ENCODE peak calls at places on chromosomes 1 and 21, in six cellular contexts. R is GM12878, U is K562, E is HCT116, P is H1, N is WTC11. H is an unnamed sample.

GRCh38 chr21:42406201-42406601 is 2.5 kb downstream of the UBASH3A start:
- DNase-seq in R (no peak), U (no peak), E (no peak), P (no peak), N (no peak), H (no peak)

GRCh38 chr1:90616395-90616794 is 100.7 kb downstream of the BARHL2 start:
- DNase-seq in R (no peak), U (peak; percentile 72), E (peak; percentile 18), P (peak; percentile 69), N (peak; percentile 66), H (peak; percentile 65)

GRCh38 chr21:43370091-43370658 is 56.8 kb downstream of the SIK1 start:
- DNase-seq in R (no peak), U (no peak), E (no peak), P (no peak), N (no peak), H (no peak)

GRCh38 chr1:226512076-226512728 is 36.4 kb upstream of the STUM start:
- DNase-seq in R (no peak), U (no peak), E (no peak), P (no peak), N (no peak), H (no peak)

GRCh38 chr1:18160290-18160942 is 52.8 kb downstream of the IGSF21 start:
- DNase-seq in R (no peak), U (no peak), E (no peak), P (no peak), N (no peak), H (no peak)

GRCh38 chr1:21828506-21829210 is 16.6 kb downstream of the LDLRAD2 start:
- DNase-seq in R (no peak), U (no peak), E (no peak), P (no peak), N (no peak), H (no peak)

GRCh38 chr1:8239306-8240023 is 78.4 kb upstream of the SLC45A1 start:
- DNase-seq in R (no peak), U (no peak), E (no peak), P (peak; percentile 55), N (peak; percentile 58), H (no peak)

GRCh38 chr1:196467230-196467629 is 141.0 kb downstream of the KCNT2 start:
- DNase-seq in R (no peak), U (no peak), E (no peak), P (no peak), N (no peak), H (no peak)

GRCh38 chr1:36436820-36437219 is 13.4 kb downstream of the OSCP1 start:
- DNase-seq in R (no peak), U (no peak), E (peak; percentile 75), P (no peak), N (no peak), H (no peak)

GRCh38 chr1:67060811-67061218 is 6.9 kb upstream of the SLC35D1 start:
- DNase-seq in R (no peak), U (peak; percentile 44), E (peak; percentile 68), P (no peak), N (no peak), H (no peak)

GRCh38 chr1:88935522-88936222 is 44.3 kb upstream of the GTF2B start:
- DNase-seq in R (no peak), U (peak; percentile 50), E (peak; percentile 16), P (no peak), N (no peak), H (peak; percentile 56)

GRCh38 chr1:157363660-157364140 is 188.6 kb downstream of the FCRL5 start:
- DNase-seq in R (peak; percentile 20), U (peak; percentile 39), E (peak; percentile 42), P (peak; percentile 57), N (peak; percentile 47), H (peak; percentile 65)

GRCh38 chr1:212805767-212806166 is 14.1 kb downstream of the TATDN3 start:
- DNase-seq in R (no peak), U (no peak), E (no peak), P (no peak), N (no peak), H (no peak)

GRCh38 chr1:203076031-203076511 is 9.7 kb downstream of the MYOG start:
- DNase-seq in R (no peak), U (peak; percentile 19), E (no peak), P (peak; percentile 72), N (peak; percentile 26), H (no peak)

GRCh38 chr1:32989160-32989894 is 24.7 kb upstream of the RNF19B start:
- DNase-seq in R (no peak), U (peak; percentile 90), E (peak; percentile 63), P (no peak), N (no peak), H (no peak)
- TF ChIP-seq SP1 in R (no peak), U (no peak), E (peak; percentile 60), P (no peak), N (no peak), H (no peak)

DNA sequence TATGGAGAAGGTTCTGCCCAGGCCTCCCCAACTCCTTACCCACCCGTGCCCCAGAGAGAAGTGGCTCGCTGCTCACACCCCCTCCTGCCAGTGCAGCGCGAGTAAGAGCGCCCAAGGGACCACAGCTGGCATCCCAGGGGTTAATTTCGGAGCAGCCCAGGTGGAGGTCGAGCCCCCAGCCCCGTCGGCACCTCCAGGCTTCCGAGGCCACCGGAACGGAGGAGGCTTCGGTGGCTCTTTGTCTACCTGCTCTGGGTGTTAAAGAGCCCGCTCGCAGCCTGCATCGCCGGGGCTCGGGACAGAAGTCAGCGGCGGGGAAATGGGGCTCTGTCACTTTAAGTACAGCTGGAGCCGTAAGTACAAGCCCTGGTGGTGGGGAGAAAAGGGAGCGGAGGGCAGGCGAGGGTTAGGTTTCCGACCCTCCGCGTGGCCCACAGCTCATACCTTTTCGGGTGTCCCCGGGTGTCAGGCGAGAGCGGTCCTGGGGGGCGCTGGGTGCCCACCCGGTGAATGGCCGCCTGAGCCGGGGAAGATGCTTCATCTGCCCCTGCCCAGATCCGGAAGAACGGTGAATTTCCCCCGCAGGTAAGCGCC is 89.4 kb upstream of the IPO9 start:
- DNase-seq in R (no peak), U (peak; percentile 27), E (peak; percentile 61), P (peak; percentile 77), N (peak; percentile 76), H (peak; percentile 82)
- TF ChIP-seq SP1 in R (no peak), U (peak; percentile 38), E (peak; percentile 71), P (no peak), N (peak; percentile 16), H (no peak)

GRCh38 chr1:94633051-94633450 is 91.5 kb upstream of the F3 start:
- DNase-seq in R (no peak), U (no peak), E (no peak), P (no peak), N (no peak), H (no peak)
- TF ChIP-seq SP1 in R (no peak), U (no peak), E (no peak), P (no peak), N (no peak), H (no peak)

GRCh38 chr1:98555814-98556213 is 105.7 kb upstream of the SNX7 start:
- DNase-seq in R (no peak), U (no peak), E (no peak), P (no peak), N (no peak), H (no peak)

GRCh38 chr1:98557808-98558390 is 103.6 kb upstream of the SNX7 start:
- DNase-seq in R (no peak), U (no peak), E (no peak), P (no peak), N (no peak), H (no peak)

DNA sequence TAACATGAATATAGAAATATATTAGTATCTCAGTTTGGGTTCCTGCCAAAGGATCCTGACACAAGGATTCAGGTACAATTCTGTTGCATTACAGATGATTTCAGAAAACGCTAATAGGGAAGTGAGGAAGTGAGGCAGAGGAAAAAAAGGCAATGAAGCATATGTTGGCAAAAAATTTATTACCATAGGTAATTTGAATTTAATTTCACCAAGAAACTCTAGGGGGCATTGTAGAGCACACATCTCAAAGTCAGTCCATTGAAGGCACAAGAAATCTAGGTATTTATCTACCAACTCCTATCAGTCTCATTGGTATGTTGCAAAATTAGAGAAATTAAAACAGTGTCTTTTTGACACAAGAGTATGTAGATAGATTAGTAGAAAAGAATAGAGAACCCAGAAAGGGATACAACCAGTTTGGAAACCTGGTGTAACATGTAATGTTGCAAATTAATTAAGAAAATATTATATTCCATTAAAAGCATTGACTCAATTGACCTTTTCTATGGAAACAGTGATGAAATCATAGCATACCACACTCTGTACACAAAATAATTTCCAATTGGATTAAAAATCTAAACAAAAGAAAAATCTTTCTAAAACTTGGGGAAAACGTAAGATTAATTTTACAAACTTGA is 104.9 kb upstream of the SNX7 start:
- DNase-seq in R (no peak), U (peak; percentile 5), E (peak; percentile 37), P (no peak), N (no peak), H (peak; percentile 45)
- TF ChIP-seq SP1 in R (no peak), U (no peak), E (no peak), P (no peak), N (no peak), H (no peak)